ENCODE peak calls at places on chromosome 19, in ten cellular contexts. E, Z, W, L, X, F, O, N, A and T are unnamed samples.

GRCh38 chr19:49126575-49126974 is 7.2 kb downstream of the PPFIA3 start:
- DNase-seq in E (no peak), Z (no peak), W (no peak), L (no peak), X (no peak), F (no peak), O (no peak), N (no peak), A (no peak), T (no peak)

GRCh38 chr19:41869374-41869955 is 7.6 kb upstream of the CD79A start:
- DNase-seq in E (no peak), Z (no peak), W (no peak), L (no peak), X (no peak), F (no peak), O (no peak), N (no peak), A (no peak), T (no peak)

GRCh38 chr19:11164879-11165406 is 9.4 kb upstream of the SPC24 start:
- DNase-seq in E (peak; percentile 70), Z (peak; percentile 24), W (peak; percentile 61), L (peak; percentile 60), X (no peak), F (no peak), O (peak; percentile 78), N (peak; percentile 89), A (no peak), T (no peak)

GRCh38 chr19:32174386-32175113 is 170.9 kb upstream of the ZNF507 start:
- DNase-seq in E (no peak), Z (no peak), W (no peak), L (no peak), X (no peak), F (no peak), O (no peak), N (no peak), A (no peak), T (no peak)

GRCh38 chr19:4108767-4109625 is 14.9 kb downstream of the MAP2K2 start:
- DNase-seq in E (peak; percentile 45), Z (peak; percentile 45), W (no peak), L (no peak), X (no peak), F (peak; percentile 75), O (no peak), N (peak; percentile 12), A (no peak), T (peak; percentile 81)

GRCh38 chr19:33689886-33690285 is 68.1 kb downstream of the CHST8 start:
- DNase-seq in E (no peak), Z (no peak), W (no peak), L (no peak), X (no peak), F (no peak), O (peak; percentile 46), N (no peak), A (no peak), T (no peak)

GRCh38 chr19:49688531-49689132 is 762 bp upstream of the ADM5 start:
- DNase-seq in E (no peak), Z (no peak), W (no peak), L (no peak), X (no peak), F (no peak), O (no peak), N (no peak), A (no peak), T (no peak)

GRCh38 chr19:31154021-31154420 is 195.2 kb downstream of the TSHZ3 start:
- DNase-seq in E (no peak), Z (no peak), W (peak; percentile 4), L (no peak), X (no peak), F (no peak), O (no peak), N (no peak), A (no peak), T (no peak)

GRCh38 chr19:3057275-3057714 is 5.0 kb downstream of the TLE5 start:
- DNase-seq in E (peak; percentile 73), Z (peak; percentile 88), W (no peak), L (peak; percentile 68), X (peak; percentile 37), F (no peak), O (peak; percentile 93), N (peak; percentile 91), A (no peak), T (no peak)

GRCh38 chr19:56270676-56271075 is 1.9 kb upstream of the EDDM13 start:
- DNase-seq in E (no peak), Z (peak; percentile 43), W (peak; percentile 14), L (no peak), X (no peak), F (no peak), O (no peak), N (no peak), A (no peak), T (no peak)

GRCh38 chr19:48991823-48992570 is 1.1 kb downstream of the GYS1 start:
- DNase-seq in E (peak; percentile 70), Z (peak; percentile 86), W (peak; percentile 83), L (peak; percentile 69), X (peak; percentile 75), F (peak; percentile 47), O (no peak), N (peak; percentile 71), A (no peak), T (no peak)

GRCh38 chr19:7970716-7971448 is 27.4 kb upstream of the TIMM44 start:
- DNase-seq in E (peak; percentile 18), Z (no peak), W (peak; percentile 28), L (no peak), X (peak; percentile 39), F (peak; percentile 48), O (peak; percentile 48), N (no peak), A (peak; percentile 8), T (peak; percentile 42)

GRCh38 chr19:42512743-42513304 is 15.5 kb downstream of the CEACAM1 start:
- DNase-seq in E (no peak), Z (no peak), W (no peak), L (no peak), X (no peak), F (no peak), O (no peak), N (no peak), A (no peak), T (no peak)

GRCh38 chr19:53553865-53554791 is 16.2 kb downstream of the ZNF331 start:
- DNase-seq in E (peak; percentile 88), Z (peak; percentile 87), W (peak; percentile 93), L (peak; percentile 74), X (no peak), F (peak; percentile 58), O (peak; percentile 95), N (peak; percentile 94), A (no peak), T (peak; percentile 58)
- TF ChIP-seq POLR2A in E (peak; percentile 27), Z (no peak), W (no peak), L (no peak), X (peak; percentile 6), F (peak; percentile 49), O (peak; percentile 32), N (peak; percentile 74), A (no peak), T (peak; percentile 58)

DNA sequence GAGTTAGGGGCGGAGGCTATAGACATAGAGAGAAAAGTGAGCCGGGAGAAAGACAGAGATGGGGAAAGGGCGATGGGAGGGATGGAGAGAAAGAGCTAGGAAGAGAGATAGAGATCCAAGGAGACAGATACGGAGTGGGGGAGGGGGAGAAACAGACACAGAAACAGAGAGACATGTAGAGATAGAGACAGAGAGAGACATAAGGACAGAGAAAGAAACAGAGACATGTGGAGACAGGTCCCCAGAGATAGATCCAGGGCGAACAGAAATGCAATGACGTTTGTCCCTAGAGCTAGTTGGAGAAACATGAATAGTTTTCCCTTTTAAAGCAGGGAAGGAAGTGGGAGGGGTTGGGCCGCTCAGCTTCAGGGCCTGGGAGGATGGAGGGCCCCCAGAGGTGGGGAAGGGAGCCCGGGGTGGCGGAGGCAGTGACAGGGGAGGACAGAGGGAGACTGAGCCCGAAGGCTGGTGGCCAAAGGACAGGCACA is 4.6 kb downstream of the PPP1R14A start:
- DNase-seq in E (no peak), Z (no peak), W (no peak), L (no peak), X (no peak), F (no peak), O (peak; percentile 86), N (peak; percentile 63), A (no peak), T (no peak)
- TF ChIP-seq POLR2A in E (no peak), Z (no peak), W (no peak), L (no peak), X (no peak), F (no peak), O (peak; percentile 73), N (no peak), A (no peak), T (no peak)

DNA sequence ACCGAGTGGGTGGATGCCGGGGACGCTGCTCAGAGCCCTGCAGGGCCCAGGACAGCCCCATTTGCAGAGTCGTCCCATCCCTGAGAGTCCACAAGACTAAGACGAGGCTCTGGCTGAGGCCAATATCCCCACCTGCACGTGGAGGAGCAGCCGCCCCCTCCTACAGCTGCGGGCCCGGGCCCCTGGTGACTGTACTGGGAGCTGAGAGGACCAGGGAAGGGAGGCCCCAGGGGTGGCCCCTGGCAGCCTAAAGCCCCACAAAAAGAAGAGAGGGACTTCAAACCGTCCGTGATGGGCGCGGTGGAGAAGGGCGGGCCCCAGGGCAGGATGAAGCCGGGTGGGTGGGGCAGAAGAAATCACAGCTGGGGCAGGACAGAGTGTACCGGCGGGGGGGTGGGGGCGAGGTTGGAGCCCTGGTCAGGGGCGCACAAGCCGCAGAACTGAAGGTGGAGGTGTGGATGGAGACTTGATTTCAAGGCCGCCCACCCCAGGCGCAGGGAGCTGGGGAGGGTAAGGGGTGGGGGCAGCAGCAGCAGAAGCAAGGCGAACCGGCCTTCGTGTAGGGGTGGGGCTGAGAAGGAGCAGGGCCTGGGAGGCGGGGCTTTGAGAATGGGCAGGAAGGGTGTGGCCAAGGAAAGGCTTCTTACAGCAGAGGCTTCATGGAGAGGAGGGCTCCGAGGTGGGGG is 12.9 kb downstream of the CFD start:
- DNase-seq in E (peak; percentile 92), Z (peak; percentile 48), W (peak; percentile 38), L (peak; percentile 71), X (no peak), F (peak; percentile 96), O (peak; percentile 77), N (peak; percentile 70), A (peak; percentile 61), T (peak; percentile 97)
- TF ChIP-seq POLR2A in E (no peak), Z (no peak), W (no peak), L (no peak), X (no peak), F (no peak), O (no peak), N (no peak), A (no peak), T (no peak)

DNA sequence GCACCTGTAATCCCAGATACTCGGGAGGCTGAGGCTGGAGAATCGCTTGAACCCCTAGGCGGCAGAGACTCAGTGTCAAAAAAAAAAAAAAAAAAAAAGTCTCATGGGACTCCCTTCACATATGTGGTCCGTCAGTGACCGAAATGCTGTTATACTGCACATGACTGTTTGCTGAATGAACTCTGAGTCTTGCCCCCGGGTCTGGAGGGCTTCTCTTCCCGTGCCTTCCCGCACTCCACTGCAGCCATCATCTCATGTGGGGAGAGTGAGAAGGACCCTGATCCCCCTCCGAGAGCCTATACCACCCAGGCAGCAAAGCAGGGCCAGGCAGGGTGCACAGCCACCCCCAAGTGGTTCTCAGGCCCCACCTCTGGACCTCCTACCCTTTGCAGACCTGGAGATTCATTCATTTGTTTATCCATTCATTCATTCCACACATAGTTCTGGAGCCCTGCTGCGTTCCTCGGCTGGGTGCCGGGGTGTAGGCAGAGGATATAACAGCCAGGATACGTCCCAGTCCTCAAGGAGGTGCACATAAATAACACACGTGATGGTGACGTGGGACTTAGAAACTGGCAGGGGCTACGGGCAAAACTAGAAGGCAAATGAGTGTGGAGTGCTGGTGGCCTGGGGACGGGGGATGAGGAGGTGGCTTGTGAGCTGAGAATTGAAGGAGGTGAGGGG is 14.2 kb downstream of the NDUFA11 start:
- DNase-seq in E (no peak), Z (no peak), W (peak; percentile 70), L (no peak), X (no peak), F (no peak), O (no peak), N (no peak), A (no peak), T (no peak)
- TF ChIP-seq POLR2A in E (no peak), Z (no peak), W (no peak), L (no peak), X (no peak), F (no peak), O (no peak), N (no peak), A (no peak), T (no peak)